ENCODE peak calls at places on chromosomes 12 and 14, in six cellular contexts. One of them, this sample, is unnamed. For H3K9me3, the result is how much of the 10 kb centered on the place peaks cover.

GRCh38 chr14:72793154-72793725 is 100.7 kb downstream of the DPF3 start:
- DNase-seq in HCT116: no peak
- DNase-seq in testis: no peak
- DNase-seq in gastrocnemius medialis: no peak
- DNase-seq in heart left ventricle: no peak
- DNase-seq in ovary: no peak
- DNase-seq in this sample: no peak

GRCh38 chr12:12673296-12673695 is 22.7 kb downstream of the GPR19 start:
- DNase-seq in HCT116: no peak
- DNase-seq in testis: no peak
- DNase-seq in gastrocnemius medialis: no peak
- DNase-seq in heart left ventricle: no peak
- DNase-seq in ovary: no peak
- DNase-seq in this sample: no peak

GRCh38 chr14:58702466-58703148 is 64.8 kb downstream of the DACT1 start:
- DNase-seq in HCT116: no peak
- DNase-seq in testis: no peak
- DNase-seq in gastrocnemius medialis: no peak
- DNase-seq in heart left ventricle: no peak
- DNase-seq in ovary: no peak
- DNase-seq in this sample: no peak

GRCh38 chr12:28369483-28369882 is 179.2 kb downstream of the CCDC91 start:
- DNase-seq in HCT116: no peak
- DNase-seq in testis: no peak
- DNase-seq in gastrocnemius medialis: no peak
- DNase-seq in heart left ventricle: no peak
- DNase-seq in ovary: no peak
- DNase-seq in this sample: no peak

GRCh38 chr14:85483652-85484051 is 46.3 kb upstream of the FLRT2 start:
- DNase-seq in HCT116: no peak
- DNase-seq in testis: no peak
- DNase-seq in gastrocnemius medialis: no peak
- DNase-seq in heart left ventricle: no peak
- DNase-seq in ovary: no peak
- DNase-seq in this sample: no peak

GRCh38 chr14:63650336-63650952 is 8.8 kb upstream of the WDR89 start:
- DNase-seq in HCT116: no peak
- DNase-seq in testis: no peak
- DNase-seq in gastrocnemius medialis: no peak
- DNase-seq in heart left ventricle: no peak
- DNase-seq in ovary: no peak
- DNase-seq in this sample: no peak

GRCh38 chr12:82413994-82414393 is 55.7 kb downstream of the METTL25 start:
- DNase-seq in HCT116: no peak
- DNase-seq in testis: no peak
- DNase-seq in gastrocnemius medialis: no peak
- DNase-seq in heart left ventricle: no peak
- DNase-seq in ovary: no peak
- DNase-seq in this sample: no peak

GRCh38 chr14:88079624-88080023 is 74.7 kb downstream of the GPR65 start:
- DNase-seq in HCT116: no peak
- DNase-seq in testis: no peak
- DNase-seq in gastrocnemius medialis: no peak
- DNase-seq in heart left ventricle: no peak
- DNase-seq in ovary: no peak
- DNase-seq in this sample: no peak

GRCh38 chr12:49195734-49196133 is 6.9 kb upstream of the TUBA1A start:
- DNase-seq in HCT116: no peak
- DNase-seq in testis: no peak
- DNase-seq in gastrocnemius medialis: no peak
- DNase-seq in heart left ventricle: no peak
- DNase-seq in ovary: no peak
- DNase-seq in this sample: no peak

GRCh38 chr14:80901260-80901659 is 40.3 kb downstream of the CEP128 start:
- DNase-seq in HCT116: no peak
- DNase-seq in testis: no peak
- DNase-seq in gastrocnemius medialis: no peak
- DNase-seq in heart left ventricle: no peak
- DNase-seq in ovary: no peak
- DNase-seq in this sample: no peak

GRCh38 chr12:53255993-53256392 is 12.1 kb upstream of the ESPL1 start:
- DNase-seq in HCT116: no peak
- DNase-seq in testis: no peak
- DNase-seq in gastrocnemius medialis: no peak
- DNase-seq in heart left ventricle: no peak
- DNase-seq in ovary: no peak
- DNase-seq in this sample: no peak

GRCh38 chr14:39025250-39025809 is 77.7 kb downstream of the SEC23A start:
- DNase-seq in HCT116: no peak
- DNase-seq in testis: no peak
- DNase-seq in gastrocnemius medialis: no peak
- DNase-seq in heart left ventricle: no peak
- DNase-seq in ovary: no peak
- DNase-seq in this sample: no peak

GRCh38 chr14:50082784-50083466 is 33.4 kb downstream of the VCPKMT start:
- DNase-seq in HCT116: no peak
- DNase-seq in testis: no peak
- DNase-seq in gastrocnemius medialis: no peak
- DNase-seq in heart left ventricle: no peak
- DNase-seq in ovary: no peak
- DNase-seq in this sample: no peak

GRCh38 chr14:55921516-55921915 is 196.7 kb upstream of the PELI2 start:
- DNase-seq in HCT116: no peak
- DNase-seq in testis: no peak
- DNase-seq in gastrocnemius medialis: no peak
- DNase-seq in heart left ventricle: no peak
- DNase-seq in ovary: no peak
- DNase-seq in this sample: no peak

GRCh38 chr12:32981139-32981538 is 84.6 kb upstream of the PKP2 start:
- DNase-seq in HCT116: no peak
- DNase-seq in testis: no peak
- DNase-seq in gastrocnemius medialis: no peak
- DNase-seq in heart left ventricle: no peak
- DNase-seq in ovary: no peak
- DNase-seq in this sample: no peak
- TF ChIP-seq POLR2A in HCT116: no peak
- TF ChIP-seq POLR2A in testis: no peak
- TF ChIP-seq POLR2A in gastrocnemius medialis: no peak
- TF ChIP-seq POLR2A in heart left ventricle: no peak
- TF ChIP-seq POLR2A in ovary: no peak
- TF ChIP-seq POLR2A in this sample: no peak

GRCh38 chr14:62532186-62532585 is 513.1 kb downstream of the KCNH5 start:
- DNase-seq in HCT116: no peak
- DNase-seq in testis: no peak
- DNase-seq in gastrocnemius medialis: no peak
- DNase-seq in heart left ventricle: no peak
- DNase-seq in ovary: no peak
- DNase-seq in this sample: no peak
- H3K9me3 ChIP-seq in HCT116: under half
- H3K9me3 ChIP-seq in testis: under half
- H3K9me3 ChIP-seq in gastrocnemius medialis: under half
- H3K9me3 ChIP-seq in heart left ventricle: under half
- H3K9me3 ChIP-seq in ovary: under half
- H3K9me3 ChIP-seq in this sample: under half

GRCh38 chr12:101207086-101207780 is 2.8 kb downstream of the SLC5A8 start:
- DNase-seq in HCT116: no peak
- DNase-seq in testis: no peak
- DNase-seq in gastrocnemius medialis: no peak
- DNase-seq in heart left ventricle: no peak
- DNase-seq in ovary: no peak
- DNase-seq in this sample: no peak

GRCh38 chr12:101204598-101205304 is 5.3 kb downstream of the SLC5A8 start:
- DNase-seq in HCT116: no peak
- DNase-seq in testis: peak
- DNase-seq in gastrocnemius medialis: no peak
- DNase-seq in heart left ventricle: no peak
- DNase-seq in ovary: no peak
- DNase-seq in this sample: no peak

GRCh38 chr12:101209319-101210302 is at the start of gene SLC5A8:
- DNase-seq in HCT116: no peak
- DNase-seq in testis: peak
- DNase-seq in gastrocnemius medialis: no peak
- DNase-seq in heart left ventricle: no peak
- DNase-seq in ovary: no peak
- DNase-seq in this sample: no peak
- TF ChIP-seq POLR2A in HCT116: no peak
- TF ChIP-seq POLR2A in testis: no peak
- TF ChIP-seq POLR2A in gastrocnemius medialis: no peak
- TF ChIP-seq POLR2A in heart left ventricle: no peak
- TF ChIP-seq POLR2A in ovary: no peak
- TF ChIP-seq POLR2A in this sample: no peak

DNA sequence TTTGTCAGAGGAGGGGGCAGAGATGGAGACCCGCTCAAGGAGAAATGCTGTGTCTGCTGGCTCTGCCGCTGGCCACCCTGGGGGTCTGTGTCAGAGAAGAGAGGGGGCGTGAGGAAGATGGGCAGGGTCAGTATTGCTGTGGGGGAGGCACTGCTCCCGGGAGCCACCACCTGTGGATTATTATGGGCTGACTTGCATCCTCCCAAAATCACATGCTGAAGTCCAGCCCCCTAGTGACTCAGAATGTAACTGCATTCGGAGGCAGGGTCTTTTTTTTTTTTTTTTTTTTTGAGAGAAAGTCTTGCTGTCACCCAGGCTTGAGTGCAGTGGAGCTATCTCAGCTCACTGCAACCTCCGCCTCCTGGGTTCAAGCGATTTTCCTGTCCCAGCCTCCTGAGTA is 12.3 kb downstream of the ABCD4 start:
- DNase-seq in HCT116: no peak
- DNase-seq in testis: no peak
- DNase-seq in gastrocnemius medialis: no peak
- DNase-seq in heart left ventricle: no peak
- DNase-seq in ovary: no peak
- DNase-seq in this sample: no peak
- H3K9me3 ChIP-seq in HCT116: under half
- H3K9me3 ChIP-seq in testis: under half
- H3K9me3 ChIP-seq in gastrocnemius medialis: under half
- H3K9me3 ChIP-seq in heart left ventricle: under half
- H3K9me3 ChIP-seq in ovary: under half
- H3K9me3 ChIP-seq in this sample: under half

DNA sequence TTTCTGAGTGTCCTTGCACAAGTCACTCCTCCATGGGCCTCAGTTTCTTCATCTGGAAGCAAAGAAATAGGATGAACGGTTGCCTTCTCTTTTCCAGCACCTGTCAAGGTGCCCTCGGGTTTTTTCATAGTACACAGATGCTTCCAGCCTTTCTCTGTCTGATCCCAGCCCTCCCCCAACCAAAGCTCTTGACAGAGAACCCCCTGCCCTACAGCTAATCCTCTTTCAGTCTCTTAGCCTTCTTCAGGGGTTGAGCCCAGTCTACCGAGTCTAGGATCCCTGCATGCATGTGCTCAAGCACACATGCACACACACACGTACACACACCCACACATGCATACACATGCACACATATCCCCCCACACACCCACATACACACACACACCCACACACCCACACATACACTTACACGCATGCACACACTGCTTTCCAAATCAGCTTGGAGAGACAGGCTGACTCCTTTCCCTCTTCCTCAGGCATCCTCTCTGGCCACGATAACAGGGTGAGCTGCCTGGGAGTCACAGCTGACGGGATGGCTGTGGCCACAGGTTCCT is 4.7 kb downstream of the CDCA3 start:
- DNase-seq in HCT116: no peak
- DNase-seq in testis: no peak
- DNase-seq in gastrocnemius medialis: no peak
- DNase-seq in heart left ventricle: no peak
- DNase-seq in ovary: no peak
- DNase-seq in this sample: no peak
- TF ChIP-seq POLR2A in HCT116: no peak
- TF ChIP-seq POLR2A in testis: no peak
- TF ChIP-seq POLR2A in gastrocnemius medialis: no peak
- TF ChIP-seq POLR2A in heart left ventricle: no peak
- TF ChIP-seq POLR2A in ovary: no peak
- TF ChIP-seq POLR2A in this sample: no peak

DNA sequence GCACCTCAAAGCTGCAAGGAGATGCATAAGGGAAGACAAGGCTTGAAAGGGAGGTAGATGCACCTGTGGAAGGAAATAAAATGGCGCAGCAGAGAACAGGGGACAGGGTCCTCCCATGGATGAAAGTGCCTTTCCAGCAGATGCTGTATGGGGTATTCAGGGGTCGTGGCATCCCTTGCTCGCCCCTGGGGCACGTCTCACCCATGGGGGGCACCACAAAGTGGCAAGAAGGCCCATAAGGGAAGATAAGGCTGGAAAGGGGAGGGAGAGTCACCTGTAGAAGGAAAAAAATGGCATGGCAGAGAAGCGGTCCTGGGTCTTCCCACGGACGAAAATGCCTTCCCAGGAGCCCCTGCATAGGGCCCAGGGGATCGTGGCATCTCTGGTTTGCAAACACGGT is 265.1 kb downstream of the ALG10 start:
- DNase-seq in HCT116: no peak
- DNase-seq in testis: no peak
- DNase-seq in gastrocnemius medialis: no peak
- DNase-seq in heart left ventricle: peak
- DNase-seq in ovary: no peak
- DNase-seq in this sample: no peak
- H3K9me3 ChIP-seq in HCT116: under half
- H3K9me3 ChIP-seq in testis: under half
- H3K9me3 ChIP-seq in gastrocnemius medialis: under half
- H3K9me3 ChIP-seq in heart left ventricle: under half
- H3K9me3 ChIP-seq in ovary: under half
- H3K9me3 ChIP-seq in this sample: half or more